ENCODE peak calls at places on chromosomes 12 and 14, in ten cellular contexts. N is stimulated activated naive B cell treated with anti-CD40 and anti-IgM and Interleukin-4, amounts not matched to agents 10 μg/mL and 1 μg/mL and 100 μg/mL, for 72 hours; Z is cardiac fibroblast; Y is midbrain; V is Kasumi-1; T is D721Med; I is T1000; P is activated T-cell treated with anti-CD3 and anti-CD28 coated beads, Interleukin-2, amount 50 U/mL, for 4 hours; F is stimulated activated naive CD8-positive, alpha-beta T cell treated with anti-CD3 and anti-CD28 coated beads, Interleukin-15, amount 100 ng/mL, for 72 hours; U is heart right ventricle. K is an unnamed sample.

GRCh38 chr12:83015390-83016225 is 328.9 kb downstream of the TMTC2 start:
- DNase-seq in N (no peak), Y (no peak), I (no peak), P (no peak), Z (no peak), F (no peak), V (no peak), T (no peak), U (no peak), K (peak)

GRCh38 chr12:45707241-45707857 is 22.2 kb upstream of the ARID2 start:
- DNase-seq in U (no peak), V (no peak), I (no peak), P (no peak), Z (no peak), F (no peak), Y (no peak), T (no peak), N (no peak), K (no peak)

GRCh38 chr12:121741743-121742142 is 29.2 kb downstream of the TMEM120B start:
- DNase-seq in N (no peak), U (no peak), F (no peak), I (no peak), T (no peak), Z (no peak), Y (no peak), V (peak), P (no peak), K (no peak)

GRCh38 chr12:88242161-88242925 is 100.2 kb downstream of the TMTC3 start:
- DNase-seq in U (no peak), I (peak), Y (no peak), T (no peak), F (peak), V (no peak), Z (peak), P (no peak), N (no peak), K (no peak)

GRCh38 chr14:53621986-53622385 is 334.6 kb downstream of the BMP4 start:
- DNase-seq in U (no peak), N (no peak), Y (no peak), V (no peak), P (no peak), I (no peak), Z (no peak), T (no peak), F (no peak), K (no peak)

GRCh38 chr12:26696613-26697092 is 136.3 kb downstream of the ITPR2 start:
- DNase-seq in Y (no peak), V (no peak), U (no peak), N (no peak), P (no peak), F (no peak), T (no peak), Z (peak), I (no peak), K (no peak)

GRCh38 chr14:63952053-63952932 is 99.5 kb downstream of the SYNE2 start:
- DNase-seq in Z (no peak), P (no peak), N (no peak), T (no peak), Y (no peak), F (no peak), U (no peak), I (no peak), V (no peak), K (no peak)

GRCh38 chr14:103607039-103607668 is 21.9 kb upstream of the KLC1 start:
- DNase-seq in V (peak), F (peak), Z (peak), I (peak), Y (peak), P (peak), U (peak), N (peak), T (no peak), K (peak)

GRCh38 chr14:51507556-51508511 is 143.9 kb upstream of the FRMD6 start:
- DNase-seq in I (peak), T (no peak), Z (peak), P (no peak), U (peak), Y (peak), F (no peak), V (no peak), N (no peak), K (no peak)